ENCODE peak calls at places on chromosome 13, in eight cellular contexts. One of them, this sample, is unnamed.

GRCh38 chr13:47454986-47455385 is 546.1 kb downstream of the SUCLA2 start:
- DNase-seq in endothelial cell: no peak
- DNase-seq in right atrium auricular region: no peak
- DNase-seq in thoracic aorta: no peak
- DNase-seq in choroid plexus epithelial cell: peak
- DNase-seq in CD8-positive, alpha-beta T cell: no peak
- DNase-seq in body of pancreas: no peak
- DNase-seq in AG04450: no peak
- DNase-seq in this sample: no peak

GRCh38 chr13:100197116-100197515 is 108.2 kb downstream of the PCCA start:
- DNase-seq in AG04450: no peak
- DNase-seq in CD8-positive, alpha-beta T cell: no peak
- DNase-seq in thoracic aorta: no peak
- DNase-seq in choroid plexus epithelial cell: no peak
- DNase-seq in body of pancreas: no peak
- DNase-seq in endothelial cell: no peak
- DNase-seq in right atrium auricular region: no peak
- DNase-seq in this sample: no peak

GRCh38 chr13:43303040-43303729 is 279.8 kb downstream of the DNAJC15 start:
- DNase-seq in CD8-positive, alpha-beta T cell: no peak
- DNase-seq in choroid plexus epithelial cell: peak
- DNase-seq in AG04450: no peak
- DNase-seq in body of pancreas: peak
- DNase-seq in right atrium auricular region: no peak
- DNase-seq in thoracic aorta: no peak
- DNase-seq in endothelial cell: peak
- DNase-seq in this sample: no peak

GRCh38 chr13:51341804-51342203 is 2.3 kb downstream of the SERPINE3 start:
- DNase-seq in CD8-positive, alpha-beta T cell: no peak
- DNase-seq in AG04450: no peak
- DNase-seq in endothelial cell: no peak
- DNase-seq in thoracic aorta: no peak
- DNase-seq in choroid plexus epithelial cell: no peak
- DNase-seq in right atrium auricular region: no peak
- DNase-seq in body of pancreas: no peak
- DNase-seq in this sample: no peak

GRCh38 chr13:46595136-46595917 is 42.4 kb downstream of the LRCH1 start:
- DNase-seq in right atrium auricular region: no peak
- DNase-seq in choroid plexus epithelial cell: peak
- DNase-seq in endothelial cell: no peak
- DNase-seq in CD8-positive, alpha-beta T cell: no peak
- DNase-seq in AG04450: no peak
- DNase-seq in thoracic aorta: no peak
- DNase-seq in body of pancreas: no peak
- DNase-seq in this sample: no peak

GRCh38 chr13:36919833-36920611 is at the start of gene SMAD9:
- DNase-seq in right atrium auricular region: peak
- DNase-seq in thoracic aorta: peak
- DNase-seq in endothelial cell: peak
- DNase-seq in AG04450: no peak
- DNase-seq in body of pancreas: peak
- DNase-seq in choroid plexus epithelial cell: peak
- DNase-seq in CD8-positive, alpha-beta T cell: no peak
- DNase-seq in this sample: peak

GRCh38 chr13:65378943-65379519 is 1851.1 kb downstream of the PCDH9 start:
- DNase-seq in CD8-positive, alpha-beta T cell: no peak
- DNase-seq in choroid plexus epithelial cell: peak
- DNase-seq in endothelial cell: no peak
- DNase-seq in AG04450: no peak
- DNase-seq in thoracic aorta: no peak
- DNase-seq in body of pancreas: no peak
- DNase-seq in right atrium auricular region: no peak
- DNase-seq in this sample: no peak

GRCh38 chr13:39144941-39145533 is 106.8 kb downstream of the NHLRC3 start:
- DNase-seq in body of pancreas: peak
- DNase-seq in AG04450: peak
- DNase-seq in CD8-positive, alpha-beta T cell: no peak
- DNase-seq in thoracic aorta: no peak
- DNase-seq in endothelial cell: peak
- DNase-seq in right atrium auricular region: peak
- DNase-seq in choroid plexus epithelial cell: peak
- DNase-seq in this sample: no peak

GRCh38 chr13:56338421-56338820 is 802.3 kb upstream of the PRR20A start:
- DNase-seq in body of pancreas: no peak
- DNase-seq in thoracic aorta: no peak
- DNase-seq in AG04450: no peak
- DNase-seq in CD8-positive, alpha-beta T cell: no peak
- DNase-seq in right atrium auricular region: no peak
- DNase-seq in choroid plexus epithelial cell: no peak
- DNase-seq in endothelial cell: no peak
- DNase-seq in this sample: no peak

GRCh38 chr13:75760182-75760981 is 124.3 kb downstream of the LMO7 start:
- DNase-seq in thoracic aorta: no peak
- DNase-seq in endothelial cell: no peak
- DNase-seq in body of pancreas: peak
- DNase-seq in choroid plexus epithelial cell: peak
- DNase-seq in right atrium auricular region: no peak
- DNase-seq in CD8-positive, alpha-beta T cell: peak
- DNase-seq in AG04450: no peak
- DNase-seq in this sample: no peak
- TF ChIP-seq CTCF in thoracic aorta: no peak
- TF ChIP-seq CTCF in endothelial cell: no peak
- TF ChIP-seq CTCF in body of pancreas: peak
- TF ChIP-seq CTCF in choroid plexus epithelial cell: peak
- TF ChIP-seq CTCF in right atrium auricular region: peak
- TF ChIP-seq CTCF in CD8-positive, alpha-beta T cell: peak
- TF ChIP-seq CTCF in AG04450: peak
- TF ChIP-seq CTCF in this sample: no peak

GRCh38 chr13:49679244-49679643 is 12.0 kb downstream of the EBPL start:
- DNase-seq in CD8-positive, alpha-beta T cell: no peak
- DNase-seq in choroid plexus epithelial cell: peak
- DNase-seq in right atrium auricular region: no peak
- DNase-seq in endothelial cell: no peak
- DNase-seq in AG04450: no peak
- DNase-seq in thoracic aorta: no peak
- DNase-seq in body of pancreas: peak
- DNase-seq in this sample: no peak
- TF ChIP-seq CTCF in CD8-positive, alpha-beta T cell: no peak
- TF ChIP-seq CTCF in choroid plexus epithelial cell: peak
- TF ChIP-seq CTCF in right atrium auricular region: no peak
- TF ChIP-seq CTCF in endothelial cell: no peak
- TF ChIP-seq CTCF in AG04450: peak
- TF ChIP-seq CTCF in thoracic aorta: no peak
- TF ChIP-seq CTCF in body of pancreas: peak
- TF ChIP-seq CTCF in this sample: peak

DNA sequence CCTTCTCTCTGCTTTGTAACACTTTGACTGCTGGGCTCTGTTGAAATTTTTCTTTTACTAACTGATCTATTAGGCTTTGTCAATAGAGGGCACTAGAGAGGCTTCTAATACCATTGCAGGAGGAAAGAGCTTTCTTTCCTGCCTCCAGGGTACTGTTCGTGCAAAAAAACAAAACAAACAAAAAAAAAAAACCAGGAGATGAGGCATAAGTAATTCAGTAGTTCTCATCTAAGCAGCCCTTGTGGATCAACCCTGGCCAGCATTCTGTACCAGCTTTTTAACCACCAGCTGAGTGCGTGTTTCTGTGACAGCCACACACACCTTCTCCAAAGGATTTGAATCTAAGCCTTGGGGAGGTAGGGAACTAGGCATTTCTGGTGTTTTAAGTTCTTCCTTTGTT is 1707.6 kb upstream of the SLC10A2 start:
- DNase-seq in body of pancreas: no peak
- DNase-seq in right atrium auricular region: no peak
- DNase-seq in AG04450: peak
- DNase-seq in CD8-positive, alpha-beta T cell: no peak
- DNase-seq in endothelial cell: peak
- DNase-seq in thoracic aorta: no peak
- DNase-seq in choroid plexus epithelial cell: peak
- DNase-seq in this sample: no peak
- TF ChIP-seq CTCF in body of pancreas: peak
- TF ChIP-seq CTCF in right atrium auricular region: peak
- TF ChIP-seq CTCF in AG04450: peak
- TF ChIP-seq CTCF in CD8-positive, alpha-beta T cell: peak
- TF ChIP-seq CTCF in endothelial cell: peak
- TF ChIP-seq CTCF in thoracic aorta: peak
- TF ChIP-seq CTCF in choroid plexus epithelial cell: peak
- TF ChIP-seq CTCF in this sample: peak

DNA sequence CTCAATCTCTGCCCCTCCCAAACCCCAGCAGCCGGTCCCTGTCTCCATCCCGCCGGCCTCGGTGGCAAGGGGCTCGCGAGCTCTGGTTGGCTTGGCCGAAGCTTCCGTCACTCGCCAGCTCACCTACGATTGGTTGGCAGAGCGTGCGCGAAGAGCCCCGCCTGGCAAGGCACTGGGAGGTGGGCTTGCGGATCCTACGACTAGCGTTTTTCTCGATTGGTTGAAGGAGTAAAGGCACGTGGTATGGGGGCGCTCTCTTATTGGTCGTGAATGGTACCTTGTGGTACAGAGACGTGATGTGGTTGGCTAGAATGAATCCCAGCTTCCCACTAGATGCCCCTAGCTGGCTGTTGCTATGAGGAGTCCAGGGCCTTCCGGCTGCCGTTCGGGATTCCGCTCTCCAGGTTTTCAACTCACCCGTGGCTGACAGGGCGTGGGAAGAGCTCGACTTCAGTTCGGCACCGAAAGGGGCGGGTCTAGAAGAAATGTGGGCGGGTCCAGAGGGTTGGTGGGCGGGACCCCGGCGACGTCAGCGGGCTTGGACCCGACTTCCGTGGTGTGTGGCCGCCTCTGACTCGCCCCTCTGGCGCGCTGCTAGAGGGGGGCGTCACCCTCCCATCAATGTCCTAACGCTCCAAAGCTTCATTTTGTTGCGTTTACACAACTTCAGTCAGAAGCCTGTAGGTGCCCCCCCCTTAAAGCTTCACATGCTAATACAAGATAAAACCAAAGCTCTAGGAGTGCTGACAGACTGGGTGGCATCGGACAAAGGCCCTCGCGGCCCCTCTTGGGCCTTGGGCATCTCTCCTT is 847 bp upstream of the RAP2A start:
- DNase-seq in right atrium auricular region: peak
- DNase-seq in choroid plexus epithelial cell: peak
- DNase-seq in CD8-positive, alpha-beta T cell: peak
- DNase-seq in endothelial cell: peak
- DNase-seq in thoracic aorta: peak
- DNase-seq in body of pancreas: peak
- DNase-seq in AG04450: peak
- DNase-seq in this sample: peak
- TF ChIP-seq CTCF in right atrium auricular region: no peak
- TF ChIP-seq CTCF in choroid plexus epithelial cell: no peak
- TF ChIP-seq CTCF in CD8-positive, alpha-beta T cell: no peak
- TF ChIP-seq CTCF in endothelial cell: no peak
- TF ChIP-seq CTCF in thoracic aorta: no peak
- TF ChIP-seq CTCF in body of pancreas: no peak
- TF ChIP-seq CTCF in AG04450: no peak
- TF ChIP-seq CTCF in this sample: no peak

GRCh38 chr13:45473627-45474026 is 8.9 kb downstream of the COG3 start:
- DNase-seq in thoracic aorta: no peak
- DNase-seq in endothelial cell: no peak
- DNase-seq in CD8-positive, alpha-beta T cell: peak
- DNase-seq in choroid plexus epithelial cell: peak
- DNase-seq in AG04450: no peak
- DNase-seq in right atrium auricular region: no peak
- DNase-seq in body of pancreas: no peak
- DNase-seq in this sample: no peak
- TF ChIP-seq CTCF in thoracic aorta: no peak
- TF ChIP-seq CTCF in endothelial cell: peak
- TF ChIP-seq CTCF in CD8-positive, alpha-beta T cell: peak
- TF ChIP-seq CTCF in choroid plexus epithelial cell: peak
- TF ChIP-seq CTCF in AG04450: peak
- TF ChIP-seq CTCF in right atrium auricular region: peak
- TF ChIP-seq CTCF in body of pancreas: peak
- TF ChIP-seq CTCF in this sample: no peak

GRCh38 chr13:30617315-30618185 is at the start of gene USPL1:
- DNase-seq in CD8-positive, alpha-beta T cell: peak
- DNase-seq in right atrium auricular region: peak
- DNase-seq in endothelial cell: peak
- DNase-seq in body of pancreas: peak
- DNase-seq in choroid plexus epithelial cell: peak
- DNase-seq in AG04450: peak
- DNase-seq in thoracic aorta: peak
- DNase-seq in this sample: peak
- TF ChIP-seq CTCF in CD8-positive, alpha-beta T cell: no peak
- TF ChIP-seq CTCF in right atrium auricular region: no peak
- TF ChIP-seq CTCF in endothelial cell: no peak
- TF ChIP-seq CTCF in body of pancreas: peak
- TF ChIP-seq CTCF in choroid plexus epithelial cell: peak
- TF ChIP-seq CTCF in AG04450: peak
- TF ChIP-seq CTCF in thoracic aorta: peak
- TF ChIP-seq CTCF in this sample: peak

GRCh38 chr13:48797127-48797526 is 143.4 kb downstream of the CYSLTR2 start:
- DNase-seq in thoracic aorta: no peak
- DNase-seq in body of pancreas: no peak
- DNase-seq in AG04450: no peak
- DNase-seq in choroid plexus epithelial cell: no peak
- DNase-seq in right atrium auricular region: no peak
- DNase-seq in endothelial cell: no peak
- DNase-seq in CD8-positive, alpha-beta T cell: no peak
- DNase-seq in this sample: no peak
- TF ChIP-seq CTCF in thoracic aorta: no peak
- TF ChIP-seq CTCF in body of pancreas: no peak
- TF ChIP-seq CTCF in AG04450: no peak
- TF ChIP-seq CTCF in choroid plexus epithelial cell: no peak
- TF ChIP-seq CTCF in right atrium auricular region: no peak
- TF ChIP-seq CTCF in endothelial cell: no peak
- TF ChIP-seq CTCF in CD8-positive, alpha-beta T cell: no peak
- TF ChIP-seq CTCF in this sample: no peak

DNA sequence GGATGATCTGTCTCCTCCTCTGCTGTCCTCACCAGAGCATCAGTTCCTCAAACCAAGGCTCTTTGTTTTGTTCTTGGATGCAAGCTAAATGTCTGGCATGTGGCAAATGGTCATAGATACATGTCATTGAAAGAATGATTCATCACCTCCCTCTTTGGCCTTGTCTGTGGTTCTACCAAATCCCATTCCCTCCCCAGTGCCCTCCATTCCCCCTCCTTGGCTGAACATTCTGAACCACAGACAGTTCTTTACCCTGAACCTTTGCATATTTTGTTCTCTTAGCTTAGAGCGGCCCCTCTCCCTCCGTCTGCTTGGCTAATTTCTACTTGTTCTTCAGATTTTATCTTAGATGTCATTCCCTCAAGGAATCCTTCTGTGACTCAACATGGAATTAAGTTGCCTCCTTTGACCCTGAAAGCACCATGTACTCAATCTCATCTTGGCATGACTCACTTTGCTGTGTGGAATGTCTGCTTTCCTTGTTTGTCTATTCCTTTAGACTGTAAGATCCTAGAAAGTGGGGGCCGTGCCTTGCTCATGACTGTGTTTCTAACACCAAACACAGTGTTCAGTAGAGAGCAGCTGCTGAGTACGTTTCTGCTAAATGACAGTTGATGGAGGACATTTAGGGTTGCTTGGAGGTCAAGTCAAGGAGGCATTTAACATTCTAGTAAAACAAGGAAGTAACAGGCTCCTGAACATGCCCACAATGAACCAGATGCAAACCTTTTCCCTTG is 8.1 kb downstream of the ALOX5AP start:
- DNase-seq in choroid plexus epithelial cell: peak
- DNase-seq in thoracic aorta: peak
- DNase-seq in right atrium auricular region: peak
- DNase-seq in endothelial cell: no peak
- DNase-seq in CD8-positive, alpha-beta T cell: no peak
- DNase-seq in body of pancreas: peak
- DNase-seq in AG04450: peak
- DNase-seq in this sample: no peak
- TF ChIP-seq CTCF in choroid plexus epithelial cell: peak
- TF ChIP-seq CTCF in thoracic aorta: peak
- TF ChIP-seq CTCF in right atrium auricular region: no peak
- TF ChIP-seq CTCF in endothelial cell: no peak
- TF ChIP-seq CTCF in CD8-positive, alpha-beta T cell: no peak
- TF ChIP-seq CTCF in body of pancreas: no peak
- TF ChIP-seq CTCF in AG04450: no peak
- TF ChIP-seq CTCF in this sample: no peak